ENCODE peak calls at places on chromosomes 5 and 9, in four cellular contexts. P is hippocampal formation, E is epithelial cell of esophagus, V is HEK293T. G is an unnamed sample.

GRCh38 chr9:89686134-89686533 is 81.3 kb downstream of the GADD45G start:
- DNase-seq in P (no peak), E (peak; percentile 97), V (no peak), G (no peak)

GRCh38 chr9:105296889-105297288 is 52.4 kb downstream of the SLC44A1 start:
- DNase-seq in P (no peak), E (peak; percentile 95), V (no peak), G (peak; percentile 59)

GRCh38 chr9:68914751-68915150 is 99.2 kb downstream of the PRKACG start:
- DNase-seq in P (no peak), E (no peak), V (no peak), G (no peak)

GRCh38 chr5:92939428-92939827 is 641.6 kb downstream of the NR2F1-AS1 start:
- DNase-seq in P (no peak), E (no peak), V (no peak), G (no peak)

GRCh38 chr9:106535439-106535838 is 327.5 kb upstream of the ZNF462 start:
- DNase-seq in P (no peak), E (no peak), V (no peak), G (no peak)

GRCh38 chr5:176473335-176474006 is 25.3 kb downstream of the FAF2 start:
- DNase-seq in P (no peak), E (no peak), V (no peak), G (no peak)

GRCh38 chr9:129442791-129443511 is 177.9 kb downstream of the C9orf50 start:
- DNase-seq in P (no peak), E (no peak), V (no peak), G (no peak)

GRCh38 chr5:131274341-131275063 is 10.6 kb downstream of the CDC42SE2 start:
- DNase-seq in P (no peak), E (no peak), V (no peak), G (no peak)

GRCh38 chr5:131952286-131952857 is 6.9 kb upstream of the MEIKIN start:
- DNase-seq in P (no peak), E (peak; percentile 4), V (no peak), G (peak; percentile 97)

GRCh38 chr5:120447706-120448239 is 16.3 kb upstream of the PRR16 start:
- DNase-seq in P (no peak), E (peak; percentile 66), V (no peak), G (no peak)

GRCh38 chr9:31615964-31616363 is 768.5 kb upstream of the ACO1 start:
- DNase-seq in P (no peak), E (no peak), V (no peak), G (no peak)

GRCh38 chr9:20237686-20238085 is 384.6 kb downstream of the MLLT3 start:
- DNase-seq in P (no peak), E (peak; percentile 51), V (no peak), G (no peak)

GRCh38 chr5:146042628-146043279 is 62.6 kb downstream of the PLAC8L1 start:
- DNase-seq in P (no peak), E (peak; percentile 90), V (no peak), G (no peak)

GRCh38 chr5:109016300-109016699 is 268.6 kb downstream of the FER start:
- DNase-seq in P (no peak), E (no peak), V (no peak), G (no peak)

GRCh38 chr5:100903036-100903887 is at the start of gene ST8SIA4:
- DNase-seq in P (peak; percentile 61), E (peak; percentile 81), V (peak; percentile 63), G (no peak)

GRCh38 chr5:87916320-87916719 is 352.3 kb downstream of the TMEM161B start:
- DNase-seq in P (no peak), E (no peak), V (no peak), G (no peak)

GRCh38 chr5:180313677-180314076 is 21.8 kb upstream of the MAPK9 start:
- DNase-seq in P (no peak), E (no peak), V (no peak), G (no peak)

GRCh38 chr5:66769839-66770617 is 173.8 kb downstream of the MAST4 start:
- DNase-seq in P (no peak), E (no peak), V (peak; percentile 38), G (no peak)

GRCh38 chr5:82327961-82328360 is 49.8 kb upstream of the RPS23 start:
- DNase-seq in P (no peak), E (no peak), V (no peak), G (no peak)

GRCh38 chr9:122389799-122390481 is 19.1 kb downstream of the PTGS1 start:
- DNase-seq in P (no peak), E (peak; percentile 60), V (no peak), G (no peak)

GRCh38 chr9:6549106-6549505 is 96.4 kb downstream of the GLDC start:
- DNase-seq in P (no peak), E (no peak), V (no peak), G (no peak)

GRCh38 chr5:83509535-83509934 is 38.0 kb downstream of the VCAN start:
- DNase-seq in P (no peak), E (peak; percentile 84), V (peak; percentile 23), G (peak; percentile 82)

GRCh38 chr5:102483736-102484135 is 15.1 kb downstream of the SLCO6A1 start:
- DNase-seq in P (no peak), E (peak; percentile 58), V (no peak), G (no peak)

GRCh38 chr9:127185931-127186781 is 63.7 kb upstream of the ANGPTL2 start:
- DNase-seq in P (peak; percentile 78), E (no peak), V (no peak), G (no peak)

GRCh38 chr9:137878146-137878941 is 762 bp downstream of the CACNA1B start:
- DNase-seq in P (no peak), E (peak; percentile 9), V (peak; percentile 83), G (no peak)

G was measured in SK-N-MC.